ENCODE peak calls at places on chromosome 5, in seven cellular contexts. L, I, W, V, D, H and A are unnamed samples.

GRCh38 chr5:52840286-52841050 is 52.8 kb downstream of the ITGA1 start:
- DNase-seq in I (no peak), D (no peak), W (peak; percentile 38), V (no peak), H (no peak), L (peak; percentile 53), A (no peak)

GRCh38 chr5:56465757-56466127 is 232.6 kb upstream of the ANKRD55 start:
- DNase-seq in L (no peak), W (no peak), H (no peak), I (peak; percentile 36), V (no peak), D (no peak), A (no peak)

GRCh38 chr5:1785984-1786383 is 13.7 kb downstream of the MRPL36 start:
- DNase-seq in I (no peak), L (no peak), W (no peak), H (no peak), V (no peak), D (no peak), A (peak; percentile 25)

GRCh38 chr5:93395891-93396465 is 185.0 kb downstream of the NR2F1-AS1 start:
- DNase-seq in I (no peak), V (no peak), L (peak; percentile 28), D (no peak), H (no peak), W (no peak), A (no peak)

GRCh38 chr5:1366514-1366913 is 21.6 kb upstream of the CLPTM1L start:
- DNase-seq in V (no peak), I (no peak), D (no peak), H (no peak), L (no peak), W (no peak), A (no peak)

GRCh38 chr5:103829585-103829984 is 267.0 kb upstream of the NUDT12 start:
- DNase-seq in V (no peak), I (no peak), D (no peak), L (no peak), H (no peak), W (no peak), A (no peak)

GRCh38 chr5:65481635-65482271 is at the start of gene ADAMTS6:
- DNase-seq in V (peak; percentile 97), L (peak; percentile 94), D (no peak), W (peak; percentile 95), H (peak; percentile 87), I (peak; percentile 70), A (peak; percentile 87)

GRCh38 chr5:159448-160172 is 31.7 kb upstream of the LRRC14B start:
- DNase-seq in H (no peak), L (no peak), W (no peak), I (no peak), D (no peak), V (peak; percentile 18), A (no peak)

GRCh38 chr5:177023247-177023703 is 779 bp downstream of the ZNF346 start:
- DNase-seq in I (peak; percentile 9), D (no peak), W (no peak), V (no peak), H (no peak), L (no peak), A (no peak)

GRCh38 chr5:72108200-72109050 is 1.1 kb downstream of the MAP1B start:
- DNase-seq in I (peak; percentile 34), H (peak; percentile 86), D (peak; percentile 56), V (no peak), L (peak; percentile 84), W (peak; percentile 83), A (peak; percentile 54)

GRCh38 chr5:91016322-91016721 is 366.8 kb downstream of the ARRDC3 start:
- DNase-seq in H (no peak), W (no peak), L (no peak), V (no peak), D (no peak), I (no peak), A (no peak)

GRCh38 chr5:43156388-43156787 is 35.6 kb upstream of the NIM1K start:
- DNase-seq in W (no peak), V (no peak), L (no peak), D (no peak), H (no peak), I (no peak), A (no peak)

GRCh38 chr5:8845316-8845715 is 700.6 kb downstream of the SEMA5A start:
- DNase-seq in D (no peak), V (no peak), I (no peak), W (no peak), L (no peak), H (no peak), A (no peak)

GRCh38 chr5:43313854-43314457 is 744 bp upstream of the HMGCS1 start:
- DNase-seq in W (no peak), H (no peak), L (peak; percentile 28), D (no peak), V (no peak), I (no peak), A (no peak)

GRCh38 chr5:35857606-35858205 is 1.0 kb downstream of the IL7R start:
- DNase-seq in V (no peak), L (no peak), I (no peak), W (no peak), H (no peak), D (peak; percentile 83), A (no peak)

GRCh38 chr5:111781200-111781599 is 24.2 kb upstream of the NREP start:
- DNase-seq in V (peak; percentile 45), W (peak; percentile 50), H (peak; percentile 23), L (peak; percentile 17), D (no peak), I (no peak), A (peak; percentile 73)

GRCh38 chr5:103849934-103850333 is 287.3 kb upstream of the NUDT12 start:
- DNase-seq in L (no peak), I (no peak), D (peak; percentile 68), V (no peak), H (no peak), W (no peak), A (no peak)

GRCh38 chr5:91384671-91385430 is 1.7 kb upstream of the ARRDC3 start:
- DNase-seq in W (peak; percentile 49), L (peak; percentile 68), I (peak; percentile 90), D (peak; percentile 85), H (no peak), V (no peak), A (no peak)

GRCh38 chr5:157823655-157824054 is 35.3 kb downstream of the CLINT1 start:
- DNase-seq in W (no peak), I (no peak), H (no peak), V (no peak), L (no peak), D (no peak), A (no peak)

GRCh38 chr5:6814816-6815215 is 101.6 kb downstream of the TENT4A start:
- DNase-seq in D (no peak), L (no peak), V (no peak), I (no peak), W (no peak), H (no peak), A (no peak)

GRCh38 chr5:106843812-106844416 is 826.8 kb downstream of the EFNA5 start:
- DNase-seq in L (no peak), D (no peak), I (no peak), W (no peak), V (no peak), H (no peak), A (no peak)

GRCh38 chr5:148060881-148061280 is 2.9 kb upstream of the SPINK5 start:
- DNase-seq in H (no peak), L (no peak), D (no peak), I (no peak), W (no peak), V (no peak), A (no peak)

GRCh38 chr5:148060309-148060708 is 3.5 kb upstream of the SPINK5 start:
- DNase-seq in I (no peak), H (no peak), D (no peak), W (no peak), L (no peak), V (no peak), A (no peak)

GRCh38 chr5:148063861-148064260 is at the start of gene SPINK5:
- DNase-seq in V (no peak), L (no peak), W (no peak), D (no peak), H (no peak), I (no peak), A (no peak)
- H3K27ac ChIP-seq in V (no peak within 1 kb of the TSS), L (no peak within 1 kb of the TSS), W (no peak within 1 kb of the TSS), D (no peak within 1 kb of the TSS), H (no peak within 1 kb of the TSS), I (no peak within 1 kb of the TSS), A (no peak within 1 kb of the TSS)

DNA sequence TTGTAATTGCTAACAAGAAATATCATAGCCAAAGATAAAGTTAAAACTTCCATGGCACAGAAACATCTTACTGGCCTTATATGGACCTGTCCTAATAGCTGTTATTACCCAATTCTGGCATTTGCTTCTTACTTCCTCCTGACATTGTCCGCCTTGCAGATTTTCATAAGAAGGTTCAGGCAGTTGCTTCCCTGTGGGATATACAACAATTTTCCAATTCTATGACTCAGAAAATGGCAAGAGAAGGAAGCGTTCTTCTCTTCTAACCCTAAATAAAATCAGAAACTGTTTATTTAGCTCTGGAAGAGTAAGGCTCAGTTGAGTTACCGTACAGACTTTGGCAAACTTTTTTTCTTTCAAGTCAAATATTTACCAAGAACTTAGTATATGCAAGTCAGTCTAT is 1.7 kb downstream of the PRKAA1 start:
- DNase-seq in H (no peak), W (no peak), D (peak; percentile 54), L (no peak), I (no peak), V (no peak), A (no peak)
- H3K4me3 ChIP-seq in H (peak overlapping the region; percentile 74), W (peak overlapping the region; percentile 96), D (peak overlapping the region; percentile 99), L (peak overlapping the region; percentile 70), I (peak overlapping the region; percentile 96), V (peak overlapping the region; percentile 98), A (peak overlapping the region; percentile 96)

GRCh38 chr5:75324791-75325190 is 12.2 kb upstream of the HMGCR start:
- DNase-seq in H (no peak), D (no peak), L (no peak), V (no peak), W (no peak), I (no peak), A (no peak)

GRCh38 chr5:75322066-75322465 is 15.0 kb upstream of the HMGCR start:
- DNase-seq in I (no peak), L (no peak), W (no peak), H (no peak), D (no peak), V (no peak), A (no peak)

GRCh38 chr5:75330404-75330803 is 6.6 kb upstream of the HMGCR start:
- DNase-seq in L (no peak), I (no peak), D (no peak), H (no peak), W (no peak), V (no peak), A (no peak)

GRCh38 chr5:75320341-75320740 is 16.7 kb upstream of the HMGCR start:
- DNase-seq in D (peak; percentile 57), I (no peak), L (no peak), V (no peak), W (no peak), H (no peak), A (no peak)

DNA sequence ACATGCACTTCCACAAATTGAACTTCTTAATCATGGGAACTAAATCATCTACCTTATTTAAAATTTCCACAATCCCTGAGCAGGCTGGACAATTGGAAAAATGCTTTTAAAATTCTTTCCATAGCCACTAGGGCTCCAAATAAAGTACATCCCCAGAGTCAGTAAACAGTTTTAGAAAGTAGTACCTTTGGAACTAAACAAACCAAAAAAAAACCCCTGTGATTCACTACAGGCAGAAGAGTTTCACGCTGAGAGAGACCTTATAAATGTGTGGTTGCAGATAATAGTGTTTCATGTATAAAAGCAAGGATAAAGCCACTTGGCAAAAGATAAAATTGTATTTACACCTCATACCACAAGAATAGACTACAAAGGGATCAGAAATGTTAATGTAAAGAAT is 11.8 kb upstream of the HMGCR start:
- DNase-seq in D (no peak), H (no peak), V (no peak), I (peak; percentile 21), W (no peak), L (no peak), A (no peak)
- TF ChIP-seq CTCF in D (no peak), H (no peak), V (peak; percentile 23), I (no peak), W (no peak), L (no peak), A (no peak)

GRCh38 chr5:24320633-24321032 is 324.1 kb downstream of the CDH10 start:
- DNase-seq in I (no peak), H (no peak), W (no peak), L (no peak), V (no peak), D (no peak), A (no peak)
- H3K27ac ChIP-seq in I (no peak overlapping the region), H (no peak overlapping the region), W (no peak overlapping the region), L (no peak overlapping the region), V (no peak overlapping the region), D (no peak overlapping the region), A (no peak overlapping the region)